ENCODE peak calls at places on chromosomes 13 and 19, in ten cellular contexts. Q is heart left ventricle; U is colonic mucosa; K is ovary; V is CD8-positive, alpha-beta T cell; W is pancreas; C is PC-3; J is spleen; N is MM.1S; B is DND-41. I is an unnamed sample. For H3K27me3 and H3K4me1, the result is how much of the 10 kb centered on the place peaks cover.

GRCh38 chr13:26999499-26999898 is 172.1 kb downstream of the USP12 start:
- DNase-seq in Q (no peak), U (no peak), K (no peak), V (no peak), W (no peak), C (no peak), J (peak), N (no peak), B (no peak), I (no peak)

GRCh38 chr13:19596086-19596485 is 34.8 kb upstream of the TPTE2 start:
- DNase-seq in Q (no peak), U (no peak), K (no peak), V (no peak), W (no peak), C (no peak), J (no peak), N (no peak), B (no peak), I (no peak)

GRCh38 chr13:71605744-71606143 is 261.3 kb downstream of the DACH1 start:
- DNase-seq in Q (no peak), U (no peak), K (no peak), V (no peak), W (no peak), C (no peak), J (no peak), N (no peak), B (no peak), I (no peak)

GRCh38 chr13:112444001-112444311 is 67.8 kb downstream of the SPACA7 start:
- DNase-seq in Q (peak), U (peak), K (peak), V (peak), W (peak), C (peak), J (peak), N (peak), B (peak), I (peak)

GRCh38 chr13:105165449-105166125 is 1369.9 kb downstream of the EFNB2 start:
- DNase-seq in Q (no peak), U (peak), K (no peak), V (no peak), W (no peak), C (no peak), J (no peak), N (peak), B (peak), I (no peak)

GRCh38 chr19:6876790-6877189 is 10.6 kb upstream of the ADGRE1 start:
- DNase-seq in Q (no peak), U (no peak), K (no peak), V (no peak), W (no peak), C (no peak), J (no peak), N (no peak), B (no peak), I (no peak)

GRCh38 chr13:85095887-85096286 is 703.3 kb downstream of the SLITRK6 start:
- DNase-seq in Q (no peak), U (no peak), K (no peak), V (no peak), W (no peak), C (no peak), J (no peak), N (no peak), B (no peak), I (no peak)

GRCh38 chr19:6097911-6098310 is 12.4 kb downstream of the RFX2 start:
- DNase-seq in Q (no peak), U (no peak), K (no peak), V (no peak), W (no peak), C (no peak), J (no peak), N (no peak), B (no peak), I (no peak)

GRCh38 chr19:33110201-33110910 is 21.6 kb upstream of the WDR88 start:
- DNase-seq in Q (no peak), U (no peak), K (no peak), V (no peak), W (no peak), C (no peak), J (no peak), N (no peak), B (no peak), I (no peak)

GRCh38 chr13:70580825-70581224 is 472.6 kb upstream of the KLHL1 start:
- DNase-seq in Q (no peak), U (no peak), K (no peak), V (no peak), W (no peak), C (no peak), J (no peak), N (no peak), B (no peak), I (no peak)

GRCh38 chr13:102555914-102556553 is 40.8 kb upstream of the TPP2 start:
- DNase-seq in Q (no peak), U (no peak), K (no peak), V (no peak), W (no peak), C (peak), J (no peak), N (peak), B (peak), I (no peak)

GRCh38 chr19:38868551-38868950 is 9.5 kb downstream of the RINL start:
- DNase-seq in Q (no peak), U (no peak), K (no peak), V (no peak), W (no peak), C (no peak), J (no peak), N (no peak), B (no peak), I (no peak)

DNA sequence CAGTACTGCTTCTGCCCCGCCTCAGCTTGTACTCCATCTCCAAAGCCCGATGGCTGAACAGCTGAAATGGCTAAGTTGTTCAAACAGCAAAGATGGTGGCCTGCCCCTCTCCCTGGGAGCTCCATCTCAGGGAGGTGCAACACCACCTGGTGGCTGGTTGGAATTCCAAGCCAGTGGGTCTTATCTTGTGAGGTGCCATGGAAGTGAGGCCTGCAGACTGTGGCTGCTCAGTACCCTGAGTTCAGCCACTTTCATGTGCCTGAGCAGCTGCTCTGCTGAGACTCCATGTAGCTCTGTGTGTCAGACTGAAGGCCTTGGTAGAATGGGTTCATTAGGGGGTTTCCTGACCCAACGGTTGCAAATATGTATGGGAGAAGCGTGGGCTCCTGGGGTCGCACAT is 67.3 kb upstream of the SPRY2 start:
- DNase-seq in Q (no peak), U (no peak), K (no peak), V (no peak), W (no peak), C (peak), J (no peak), N (no peak), B (no peak), I (no peak)
- TF ChIP-seq CTCF in Q (no peak), U (no peak), K (no peak), V (no peak), W (no peak), C (peak), J (no peak), N (no peak), B (peak), I (no peak)

DNA sequence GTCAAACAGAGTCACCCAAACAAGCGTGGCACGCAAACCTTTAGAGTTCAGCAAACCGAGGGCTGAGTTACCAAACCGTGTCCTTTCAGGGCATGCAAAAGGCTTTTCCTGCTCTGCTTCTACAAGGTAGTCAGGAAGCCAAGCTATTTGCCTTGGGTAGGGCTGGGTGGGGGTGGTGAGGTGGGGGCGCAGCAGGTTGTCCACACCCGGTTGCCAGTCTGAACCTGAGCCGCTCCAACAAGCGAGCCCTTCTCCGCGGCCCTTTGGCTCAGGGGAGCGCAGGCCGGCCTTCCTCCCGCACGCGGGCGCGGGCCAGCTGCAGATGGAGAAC is 347 bp upstream of the CLDN10 start:
- DNase-seq in Q (no peak), U (no peak), K (no peak), V (no peak), W (no peak), C (no peak), J (no peak), N (no peak), B (no peak), I (no peak)
- H3K27me3 ChIP-seq in Q (under half), U (under half), K (under half), V (under half), W (under half), C (under half), J (under half), N (under half), B (under half), I (half or more)

GRCh38 chr19:16605552-16605951 is 22.5 kb downstream of the MED26 start:
- DNase-seq in Q (no peak), U (no peak), K (no peak), V (no peak), W (no peak), C (no peak), J (no peak), N (no peak), B (no peak), I (peak)

GRCh38 chr19:16603090-16603489 is 24.9 kb downstream of the MED26 start:
- DNase-seq in Q (no peak), U (no peak), K (no peak), V (no peak), W (no peak), C (no peak), J (no peak), N (no peak), B (no peak), I (no peak)

GRCh38 chr19:16607819-16608218 is 20.2 kb downstream of the MED26 start:
- DNase-seq in Q (no peak), U (no peak), K (no peak), V (no peak), W (no peak), C (no peak), J (no peak), N (no peak), B (no peak), I (no peak)

GRCh38 chr19:16604615-16605014 is 23.4 kb downstream of the MED26 start:
- DNase-seq in Q (no peak), U (no peak), K (no peak), V (no peak), W (no peak), C (no peak), J (no peak), N (no peak), B (no peak), I (no peak)

GRCh38 chr19:16605115-16605514 is 22.9 kb downstream of the MED26 start:
- DNase-seq in Q (no peak), U (no peak), K (no peak), V (no peak), W (no peak), C (no peak), J (no peak), N (peak), B (no peak), I (no peak)
- H3K4me1 ChIP-seq in Q (half or more), U (under half), K (under half), V (under half), W (under half), C (under half), J (half or more), N (under half), B (under half), I (half or more)

DNA sequence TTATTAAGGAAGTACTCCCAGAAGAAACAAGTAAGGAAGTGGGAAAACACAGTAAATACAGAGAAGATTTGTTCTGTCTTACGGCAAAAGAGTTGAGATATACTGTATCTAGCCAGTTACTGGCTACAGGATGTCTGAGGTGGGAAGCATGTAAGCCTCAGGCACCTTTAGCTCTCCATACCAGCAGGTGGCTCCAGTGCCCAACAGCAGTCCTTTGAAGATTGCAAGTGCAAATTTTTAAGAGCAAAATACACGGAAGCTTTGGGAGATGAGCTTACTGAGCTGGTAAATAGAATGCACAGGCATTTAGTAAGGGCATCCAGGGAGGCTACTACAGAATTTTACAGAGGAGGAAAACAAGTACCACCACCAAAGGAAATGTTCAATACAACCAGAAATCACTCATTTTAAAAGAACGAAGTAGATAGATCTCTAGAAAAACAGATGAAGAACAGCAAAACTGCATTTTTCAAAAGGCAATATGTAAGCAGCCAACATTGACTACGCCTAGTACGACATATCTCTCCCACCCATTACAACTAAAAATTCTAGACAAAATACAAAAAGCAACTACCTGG is 57.9 kb upstream of the VSTM2B start:
- DNase-seq in Q (no peak), U (no peak), K (no peak), V (peak), W (no peak), C (peak), J (no peak), N (peak), B (peak), I (no peak)
- TF ChIP-seq CTCF in Q (no peak), U (no peak), K (no peak), V (no peak), W (no peak), C (peak), J (no peak), N (peak), B (peak), I (no peak)

GRCh38 chr19:41607668-41608067 is 19.2 kb downstream of the CEACAM4 start:
- DNase-seq in Q (no peak), U (no peak), K (no peak), V (no peak), W (no peak), C (no peak), J (no peak), N (no peak), B (no peak), I (no peak)

GRCh38 chr19:41601771-41602170 is 25.1 kb downstream of the CEACAM4 start:
- DNase-seq in Q (no peak), U (no peak), K (no peak), V (no peak), W (no peak), C (no peak), J (peak), N (no peak), B (no peak), I (no peak)

GRCh38 chr19:41604831-41605230 is 22.0 kb downstream of the CEACAM4 start:
- DNase-seq in Q (no peak), U (no peak), K (no peak), V (no peak), W (no peak), C (no peak), J (no peak), N (no peak), B (no peak), I (no peak)

GRCh38 chr19:41606215-41606837 is 20.5 kb downstream of the CEACAM4 start:
- DNase-seq in Q (peak), U (no peak), K (no peak), V (no peak), W (peak), C (no peak), J (peak), N (no peak), B (no peak), I (no peak)
- H3K27me3 ChIP-seq in Q (under half), U (under half), K (under half), V (under half), W (under half), C (half or more), J (under half), N (half or more), B (under half), I (under half)

I was measured in left ventricle myocardium inferior.